ENCODE peak calls at places on chromosomes 3 and 15, in four cellular contexts. One of them, this sample, is unnamed. For H3K36me3, the result is how much of the 10 kb centered on the place peaks cover.

GRCh38 chr15:64161688-64162477 is 939 bp downstream of the PPIB start:
- DNase-seq in GM12878: no peak
- DNase-seq in HepG2: no peak
- DNase-seq in H1: no peak
- DNase-seq in this sample: no peak

GRCh38 chr3:46656778-46657556 is 36.5 kb downstream of the ALS2CL start:
- DNase-seq in GM12878: no peak
- DNase-seq in HepG2: no peak
- DNase-seq in H1: no peak
- DNase-seq in this sample: no peak

GRCh38 chr3:192802957-192803899 is 75.9 kb upstream of the FGF12 start:
- DNase-seq in GM12878: no peak
- DNase-seq in HepG2: peak
- DNase-seq in H1: no peak
- DNase-seq in this sample: peak

GRCh38 chr3:12198301-12198700 is 39.6 kb upstream of the TIMP4 start:
- DNase-seq in GM12878: no peak
- DNase-seq in HepG2: no peak
- DNase-seq in H1: no peak
- DNase-seq in this sample: no peak

GRCh38 chr3:175932586-175932985 is 1073.5 kb downstream of the NAALADL2 start:
- DNase-seq in GM12878: no peak
- DNase-seq in HepG2: no peak
- DNase-seq in H1: no peak
- DNase-seq in this sample: no peak

GRCh38 chr3:142088522-142088921 is 60.8 kb downstream of the TFDP2 start:
- DNase-seq in GM12878: no peak
- DNase-seq in HepG2: peak
- DNase-seq in H1: no peak
- DNase-seq in this sample: no peak

GRCh38 chr3:119662604-119663377 is 2.4 kb upstream of the POPDC2 start:
- DNase-seq in GM12878: no peak
- DNase-seq in HepG2: no peak
- DNase-seq in H1: no peak
- DNase-seq in this sample: no peak

GRCh38 chr3:188605231-188605630 is 451.3 kb downstream of the LPP start:
- DNase-seq in GM12878: no peak
- DNase-seq in HepG2: no peak
- DNase-seq in H1: no peak
- DNase-seq in this sample: no peak

GRCh38 chr3:29384640-29385039 is 103.8 kb downstream of the RBMS3 start:
- DNase-seq in GM12878: no peak
- DNase-seq in HepG2: no peak
- DNase-seq in H1: no peak
- DNase-seq in this sample: no peak

GRCh38 chr3:148044141-148044540 is 635.0 kb downstream of the ZIC1 start:
- DNase-seq in GM12878: no peak
- DNase-seq in HepG2: no peak
- DNase-seq in H1: no peak
- DNase-seq in this sample: no peak

GRCh38 chr3:181454451-181455027 is 257.2 kb upstream of the SOX2 start:
- DNase-seq in GM12878: no peak
- DNase-seq in HepG2: no peak
- DNase-seq in H1: no peak
- DNase-seq in this sample: no peak

GRCh38 chr3:98733055-98733777 is 29.9 kb upstream of the ST3GAL6 start:
- DNase-seq in GM12878: no peak
- DNase-seq in HepG2: peak
- DNase-seq in H1: no peak
- DNase-seq in this sample: no peak

GRCh38 chr3:153160451-153161137 is 1.4 kb upstream of the RAP2B start:
- DNase-seq in GM12878: peak
- DNase-seq in HepG2: peak
- DNase-seq in H1: peak
- DNase-seq in this sample: peak

GRCh38 chr3:155790272-155790918 is 15.7 kb downstream of the C3orf33 start:
- DNase-seq in GM12878: no peak
- DNase-seq in HepG2: no peak
- DNase-seq in H1: no peak
- DNase-seq in this sample: no peak

GRCh38 chr3:65371053-65371452 is 667.7 kb downstream of the MAGI1 start:
- DNase-seq in GM12878: no peak
- DNase-seq in HepG2: no peak
- DNase-seq in H1: no peak
- DNase-seq in this sample: no peak

GRCh38 chr15:66224946-66225345 is 28.6 kb downstream of the MEGF11 start:
- DNase-seq in GM12878: no peak
- DNase-seq in HepG2: no peak
- DNase-seq in H1: no peak
- DNase-seq in this sample: no peak

GRCh38 chr3:11001020-11001657 is 8.6 kb downstream of the SLC6A1 start:
- DNase-seq in GM12878: no peak
- DNase-seq in HepG2: peak
- DNase-seq in H1: no peak
- DNase-seq in this sample: no peak

GRCh38 chr3:57927916-57928315 is 80.3 kb upstream of the FLNB start:
- DNase-seq in GM12878: no peak
- DNase-seq in HepG2: no peak
- DNase-seq in H1: no peak
- DNase-seq in this sample: no peak

GRCh38 chr3:127407026-127407939 is 119.4 kb upstream of the PRR20G start:
- DNase-seq in GM12878: no peak
- DNase-seq in HepG2: no peak
- DNase-seq in H1: no peak
- DNase-seq in this sample: no peak

GRCh38 chr3:119195911-119196310 is 22.5 kb downstream of the UPK1B start:
- DNase-seq in GM12878: no peak
- DNase-seq in HepG2: no peak
- DNase-seq in H1: no peak
- DNase-seq in this sample: no peak

GRCh38 chr3:60514866-60515265 is 736.4 kb downstream of the FHIT start:
- DNase-seq in GM12878: no peak
- DNase-seq in HepG2: no peak
- DNase-seq in H1: no peak
- DNase-seq in this sample: no peak

GRCh38 chr3:184129012-184129411 is 6.1 kb upstream of the EIF2B5 start:
- DNase-seq in GM12878: no peak
- DNase-seq in HepG2: peak
- DNase-seq in H1: no peak
- DNase-seq in this sample: no peak

DNA sequence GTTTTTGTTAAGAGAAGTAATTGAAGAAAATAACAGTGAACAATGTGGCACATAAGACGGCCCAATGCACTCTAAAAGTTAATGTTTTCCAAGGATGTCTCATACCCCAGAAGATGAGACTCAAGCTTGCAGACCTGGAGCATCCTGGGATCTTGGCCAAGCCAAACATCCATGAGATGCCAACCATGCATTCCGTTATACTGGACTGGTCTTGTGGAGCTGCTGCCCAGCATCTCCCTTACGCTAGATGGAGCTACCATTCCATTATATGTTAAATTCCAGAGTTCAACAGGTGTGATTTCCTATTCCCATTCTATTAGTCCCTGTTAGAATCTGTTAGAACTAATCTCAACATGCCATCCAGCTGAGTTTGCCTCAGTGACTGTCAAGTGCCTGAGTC is 181.8 kb downstream of the PDCD6IP start:
- DNase-seq in GM12878: peak
- DNase-seq in HepG2: peak
- DNase-seq in H1: no peak
- DNase-seq in this sample: peak
- TF ChIP-seq YY1 in GM12878: no peak
- TF ChIP-seq YY1 in HepG2: no peak
- TF ChIP-seq YY1 in H1: no peak
- TF ChIP-seq YY1 in this sample: no peak

DNA sequence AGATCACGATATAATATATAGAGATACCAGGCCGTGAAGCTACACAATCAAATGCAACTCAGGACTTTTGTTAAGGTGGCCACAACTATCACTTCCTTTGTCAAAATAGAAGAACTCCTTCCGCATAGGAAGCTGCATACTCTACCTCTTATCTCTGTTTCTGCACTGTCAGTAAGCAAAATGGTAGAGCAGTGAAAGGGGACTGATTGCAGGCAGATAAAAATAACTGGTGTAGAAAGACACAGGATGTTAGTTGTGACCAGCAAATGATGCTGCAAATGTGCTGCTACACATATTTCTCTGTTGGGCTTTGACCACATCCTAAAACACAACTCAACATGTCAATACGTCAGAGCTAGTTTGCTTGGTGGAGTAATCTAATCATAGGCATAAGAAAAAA is 16.3 kb upstream of the TRAT1 start:
- DNase-seq in GM12878: no peak
- DNase-seq in HepG2: no peak
- DNase-seq in H1: no peak
- DNase-seq in this sample: no peak
- TF ChIP-seq SUZ12 in GM12878: no peak
- TF ChIP-seq SUZ12 in HepG2: no peak
- TF ChIP-seq SUZ12 in H1: no peak
- TF ChIP-seq SUZ12 in this sample: no peak

DNA sequence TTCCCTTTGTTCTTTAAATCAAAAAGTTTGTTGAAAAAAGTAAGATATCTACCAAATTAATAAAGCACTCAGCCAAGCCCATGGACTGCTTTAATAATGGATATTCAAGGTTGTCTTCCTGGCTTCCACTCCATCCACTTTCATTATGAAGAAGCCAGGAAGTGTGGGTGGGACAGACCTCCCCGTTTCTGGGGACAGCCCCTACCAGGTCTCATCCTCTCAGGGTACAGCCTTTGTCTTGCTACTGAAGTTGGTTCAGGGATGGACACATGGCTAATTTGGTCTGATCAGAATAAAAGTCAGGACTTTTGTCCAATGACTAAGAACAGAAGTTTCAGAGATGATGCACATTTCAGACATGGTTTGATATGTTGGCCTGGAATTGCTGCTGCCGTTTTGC is 32.6 kb downstream of the CCNB2 start:
- DNase-seq in GM12878: no peak
- DNase-seq in HepG2: no peak
- DNase-seq in H1: no peak
- DNase-seq in this sample: no peak
- H3K36me3 ChIP-seq in GM12878: under half
- H3K36me3 ChIP-seq in HepG2: under half
- H3K36me3 ChIP-seq in H1: under half
- H3K36me3 ChIP-seq in this sample: half or more

DNA sequence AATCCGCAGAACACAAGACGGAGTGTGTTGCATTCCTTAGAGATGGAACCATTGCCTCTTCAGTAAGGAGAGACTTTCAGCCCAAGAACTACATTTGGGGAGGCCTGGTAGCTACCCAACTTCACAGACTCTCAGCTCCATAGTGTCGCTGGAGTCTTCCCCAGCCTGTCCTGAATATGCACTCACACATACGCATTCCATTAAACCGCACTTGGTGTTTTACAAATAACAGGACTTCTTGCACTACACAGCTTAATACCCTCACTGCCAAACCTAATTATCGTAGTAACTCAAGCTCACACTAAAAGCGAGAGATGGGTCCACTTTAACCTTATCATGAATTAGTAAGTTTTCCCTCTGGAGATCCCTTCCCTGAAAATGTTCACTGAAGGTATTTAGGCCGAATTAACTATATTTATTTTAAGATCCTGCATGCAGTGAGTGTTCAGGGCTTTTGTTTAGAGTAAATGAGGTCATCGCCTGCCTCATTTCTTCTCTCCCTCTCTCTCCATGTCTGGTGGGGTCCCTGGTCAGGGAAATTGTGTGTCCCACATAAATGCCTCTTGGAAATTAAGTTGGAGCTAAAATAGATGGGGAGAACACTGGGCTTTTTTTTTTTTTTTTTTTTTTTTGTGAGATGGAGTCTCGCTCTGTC is 171.9 kb downstream of the FAM43A start:
- DNase-seq in GM12878: no peak
- DNase-seq in HepG2: no peak
- DNase-seq in H1: no peak
- DNase-seq in this sample: no peak
- TF ChIP-seq YY1 in GM12878: no peak
- TF ChIP-seq YY1 in HepG2: no peak
- TF ChIP-seq YY1 in H1: no peak
- TF ChIP-seq YY1 in this sample: no peak

DNA sequence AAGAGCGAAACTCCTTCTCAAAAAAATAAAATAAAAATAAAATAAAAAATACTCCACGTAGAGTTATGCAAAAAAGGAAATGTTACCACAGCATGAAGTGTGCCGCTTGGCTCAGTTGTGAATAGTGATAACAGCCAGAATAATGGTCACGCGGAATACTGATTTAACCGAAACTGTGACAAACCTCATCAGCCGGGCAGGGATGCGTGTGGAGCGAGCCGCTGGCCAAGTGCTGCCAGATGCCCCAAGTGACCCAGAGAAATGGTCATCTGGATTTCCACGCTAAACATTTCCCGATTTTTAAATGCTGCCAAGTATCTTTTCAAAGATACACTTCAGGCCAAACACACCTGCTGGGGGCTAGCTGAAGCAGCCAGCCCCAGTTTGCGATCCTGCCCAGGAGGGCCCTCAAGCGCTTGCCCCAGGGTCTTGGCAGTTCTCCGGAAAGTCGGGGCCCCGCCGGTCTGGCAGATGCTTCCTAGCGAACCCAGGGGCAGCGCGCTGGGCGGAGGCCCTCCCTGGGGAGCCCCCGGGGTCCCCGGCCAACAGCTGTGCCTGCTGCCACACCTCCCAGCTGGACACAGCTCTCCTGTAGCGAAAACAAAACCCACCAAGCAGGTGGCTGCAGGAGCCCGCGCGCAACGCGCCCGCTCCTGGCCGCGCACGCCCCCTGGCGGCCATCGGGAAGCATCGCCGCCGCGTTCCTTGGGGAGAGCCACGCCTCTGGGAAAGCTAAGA is 35.1 kb downstream of the CMTM6 start:
- DNase-seq in GM12878: no peak
- DNase-seq in HepG2: no peak
- DNase-seq in H1: no peak
- DNase-seq in this sample: peak
- TF ChIP-seq SUZ12 in GM12878: no peak
- TF ChIP-seq SUZ12 in HepG2: no peak
- TF ChIP-seq SUZ12 in H1: no peak
- TF ChIP-seq SUZ12 in this sample: no peak

DNA sequence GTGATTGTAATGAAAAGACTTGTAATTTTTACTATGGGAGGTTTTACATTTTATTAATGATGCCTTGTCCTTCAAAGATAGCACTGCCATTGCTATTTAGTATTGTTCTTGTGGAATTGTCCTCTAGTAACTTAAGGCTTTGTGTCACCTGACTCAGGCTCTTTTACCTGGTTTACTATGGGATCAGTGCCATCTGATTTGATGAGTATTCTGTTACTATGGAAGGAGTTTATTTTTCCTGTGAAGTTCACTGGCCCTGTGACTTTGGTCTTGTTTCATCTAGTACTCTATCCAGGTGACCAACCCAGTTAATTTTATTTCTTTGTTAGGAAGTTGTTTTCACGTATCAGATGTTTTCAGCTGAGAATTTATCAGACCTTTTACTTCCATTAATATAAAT is 9.0 kb downstream of the MORF4L1 start:
- DNase-seq in GM12878: no peak
- DNase-seq in HepG2: no peak
- DNase-seq in H1: no peak
- DNase-seq in this sample: no peak
- H3K36me3 ChIP-seq in GM12878: under half
- H3K36me3 ChIP-seq in HepG2: under half
- H3K36me3 ChIP-seq in H1: half or more
- H3K36me3 ChIP-seq in this sample: half or more

GRCh38 chr3:45553469-45553974 is 41.0 kb upstream of the LIMD1 start:
- DNase-seq in GM12878: no peak
- DNase-seq in HepG2: no peak
- DNase-seq in H1: no peak
- DNase-seq in this sample: no peak
- TF ChIP-seq YY1 in GM12878: no peak
- TF ChIP-seq YY1 in HepG2: no peak
- TF ChIP-seq YY1 in H1: no peak
- TF ChIP-seq YY1 in this sample: no peak

GRCh38 chr3:133939496-133939835 is 43.8 kb upstream of the RAB6B start:
- DNase-seq in GM12878: no peak
- DNase-seq in HepG2: no peak
- DNase-seq in H1: no peak
- DNase-seq in this sample: no peak
- TF ChIP-seq SUZ12 in GM12878: no peak
- TF ChIP-seq SUZ12 in HepG2: no peak
- TF ChIP-seq SUZ12 in H1: no peak
- TF ChIP-seq SUZ12 in this sample: no peak